ENCODE peak calls at places on chromosomes 11 and 22, in ten cellular contexts. One of them, this sample, is unnamed.

GRCh38 chr11:112440518-112440917 is 179.9 kb upstream of the PLET1 start:
- DNase-seq in CD8-positive, alpha-beta memory T cell: no peak
- DNase-seq in kidney epithelial cell: no peak
- DNase-seq in dermis blood vessel endothelial cell: peak; percentile 41
- DNase-seq in naive B cell: no peak
- DNase-seq in A172: no peak
- DNase-seq in fibroblast of the conjunctiva: no peak
- DNase-seq in HFF-Myc: no peak
- DNase-seq in GM03348: no peak
- DNase-seq in fibroblast of pulmonary artery: no peak
- DNase-seq in this sample: no peak

GRCh38 chr11:76787271-76787670 is 4.1 kb downstream of the TSKU start:
- DNase-seq in fibroblast of the conjunctiva: no peak
- DNase-seq in dermis blood vessel endothelial cell: no peak
- DNase-seq in fibroblast of pulmonary artery: no peak
- DNase-seq in HFF-Myc: no peak
- DNase-seq in CD8-positive, alpha-beta memory T cell: no peak
- DNase-seq in GM03348: no peak
- DNase-seq in kidney epithelial cell: no peak
- DNase-seq in naive B cell: no peak
- DNase-seq in A172: no peak
- DNase-seq in this sample: no peak

GRCh38 chr11:125944350-125945010 is 1.4 kb upstream of the VSIG10L2 start:
- DNase-seq in fibroblast of the conjunctiva: no peak
- DNase-seq in kidney epithelial cell: no peak
- DNase-seq in HFF-Myc: no peak
- DNase-seq in CD8-positive, alpha-beta memory T cell: no peak
- DNase-seq in dermis blood vessel endothelial cell: no peak
- DNase-seq in A172: no peak
- DNase-seq in naive B cell: no peak
- DNase-seq in GM03348: no peak
- DNase-seq in fibroblast of pulmonary artery: no peak
- DNase-seq in this sample: no peak

GRCh38 chr22:20803696-20804324 is 29.9 kb downstream of the SERPIND1 start:
- DNase-seq in naive B cell: no peak
- DNase-seq in GM03348: peak; percentile 41
- DNase-seq in fibroblast of pulmonary artery: peak; percentile 50
- DNase-seq in dermis blood vessel endothelial cell: peak; percentile 60
- DNase-seq in HFF-Myc: peak; percentile 7
- DNase-seq in CD8-positive, alpha-beta memory T cell: peak; percentile 27
- DNase-seq in fibroblast of the conjunctiva: no peak
- DNase-seq in A172: no peak
- DNase-seq in kidney epithelial cell: no peak
- DNase-seq in this sample: no peak

GRCh38 chr11:91947215-91947614 is 277.4 kb upstream of the FAT3 start:
- DNase-seq in fibroblast of the conjunctiva: no peak
- DNase-seq in fibroblast of pulmonary artery: peak; percentile 26
- DNase-seq in kidney epithelial cell: peak; percentile 82
- DNase-seq in CD8-positive, alpha-beta memory T cell: no peak
- DNase-seq in HFF-Myc: no peak
- DNase-seq in dermis blood vessel endothelial cell: no peak
- DNase-seq in GM03348: peak; percentile 57
- DNase-seq in A172: peak; percentile 92
- DNase-seq in naive B cell: no peak
- DNase-seq in this sample: peak; percentile 89

GRCh38 chr22:45785458-45785857 is 113.8 kb downstream of the ATXN10 start:
- DNase-seq in fibroblast of pulmonary artery: no peak
- DNase-seq in CD8-positive, alpha-beta memory T cell: no peak
- DNase-seq in kidney epithelial cell: peak; percentile 65
- DNase-seq in GM03348: no peak
- DNase-seq in fibroblast of the conjunctiva: no peak
- DNase-seq in HFF-Myc: no peak
- DNase-seq in naive B cell: no peak
- DNase-seq in A172: no peak
- DNase-seq in dermis blood vessel endothelial cell: no peak
- DNase-seq in this sample: peak; percentile 71

GRCh38 chr11:68506908-68507307 is 46.4 kb downstream of the PPP6R3 start:
- DNase-seq in A172: no peak
- DNase-seq in HFF-Myc: no peak
- DNase-seq in fibroblast of the conjunctiva: no peak
- DNase-seq in kidney epithelial cell: no peak
- DNase-seq in CD8-positive, alpha-beta memory T cell: no peak
- DNase-seq in GM03348: no peak
- DNase-seq in fibroblast of pulmonary artery: no peak
- DNase-seq in naive B cell: no peak
- DNase-seq in dermis blood vessel endothelial cell: peak; percentile 27
- DNase-seq in this sample: no peak

GRCh38 chr11:19432370-19433163 is 191.8 kb upstream of the E2F8 start:
- DNase-seq in kidney epithelial cell: no peak
- DNase-seq in HFF-Myc: peak; percentile 11
- DNase-seq in GM03348: peak; percentile 74
- DNase-seq in A172: peak; percentile 85
- DNase-seq in CD8-positive, alpha-beta memory T cell: no peak
- DNase-seq in dermis blood vessel endothelial cell: no peak
- DNase-seq in fibroblast of the conjunctiva: peak; percentile 69
- DNase-seq in fibroblast of pulmonary artery: peak; percentile 84
- DNase-seq in naive B cell: no peak
- DNase-seq in this sample: peak; percentile 30

GRCh38 chr22:29277927-29278326 is 9.9 kb downstream of the EWSR1 start:
- DNase-seq in HFF-Myc: no peak
- DNase-seq in naive B cell: no peak
- DNase-seq in kidney epithelial cell: no peak
- DNase-seq in fibroblast of the conjunctiva: no peak
- DNase-seq in dermis blood vessel endothelial cell: no peak
- DNase-seq in GM03348: no peak
- DNase-seq in CD8-positive, alpha-beta memory T cell: no peak
- DNase-seq in A172: no peak
- DNase-seq in fibroblast of pulmonary artery: no peak
- DNase-seq in this sample: no peak

GRCh38 chr11:74265256-74265655 is 46.2 kb downstream of the P4HA3 start:
- DNase-seq in HFF-Myc: no peak
- DNase-seq in naive B cell: no peak
- DNase-seq in GM03348: no peak
- DNase-seq in fibroblast of pulmonary artery: no peak
- DNase-seq in kidney epithelial cell: no peak
- DNase-seq in CD8-positive, alpha-beta memory T cell: no peak
- DNase-seq in A172: no peak
- DNase-seq in fibroblast of the conjunctiva: no peak
- DNase-seq in dermis blood vessel endothelial cell: no peak
- DNase-seq in this sample: no peak

GRCh38 chr22:21726650-21727049 is 8.9 kb downstream of the YPEL1 start:
- DNase-seq in HFF-Myc: no peak
- DNase-seq in GM03348: no peak
- DNase-seq in fibroblast of pulmonary artery: peak; percentile 11
- DNase-seq in A172: no peak
- DNase-seq in kidney epithelial cell: no peak
- DNase-seq in naive B cell: no peak
- DNase-seq in fibroblast of the conjunctiva: no peak
- DNase-seq in dermis blood vessel endothelial cell: peak; percentile 38
- DNase-seq in CD8-positive, alpha-beta memory T cell: no peak
- DNase-seq in this sample: no peak

GRCh38 chr11:32433249-32434115 is 1.9 kb downstream of the WT1 start:
- DNase-seq in CD8-positive, alpha-beta memory T cell: no peak
- DNase-seq in kidney epithelial cell: no peak
- DNase-seq in fibroblast of the conjunctiva: no peak
- DNase-seq in fibroblast of pulmonary artery: no peak
- DNase-seq in dermis blood vessel endothelial cell: no peak
- DNase-seq in GM03348: no peak
- DNase-seq in naive B cell: no peak
- DNase-seq in A172: no peak
- DNase-seq in HFF-Myc: no peak
- DNase-seq in this sample: no peak

GRCh38 chr11:47924184-47924671 is 56.1 kb upstream of the PTPRJ start:
- DNase-seq in naive B cell: no peak
- DNase-seq in dermis blood vessel endothelial cell: no peak
- DNase-seq in CD8-positive, alpha-beta memory T cell: no peak
- DNase-seq in kidney epithelial cell: peak; percentile 61
- DNase-seq in HFF-Myc: no peak
- DNase-seq in A172: peak; percentile 95
- DNase-seq in fibroblast of pulmonary artery: no peak
- DNase-seq in GM03348: peak; percentile 36
- DNase-seq in fibroblast of the conjunctiva: no peak
- DNase-seq in this sample: no peak

GRCh38 chr11:125451400-125452124 is 44.5 kb downstream of the FEZ1 start:
- DNase-seq in naive B cell: no peak
- DNase-seq in dermis blood vessel endothelial cell: peak; percentile 55
- DNase-seq in kidney epithelial cell: no peak
- DNase-seq in fibroblast of the conjunctiva: no peak
- DNase-seq in HFF-Myc: no peak
- DNase-seq in CD8-positive, alpha-beta memory T cell: no peak
- DNase-seq in GM03348: no peak
- DNase-seq in fibroblast of pulmonary artery: peak; percentile 59
- DNase-seq in A172: peak; percentile 26
- DNase-seq in this sample: no peak

GRCh38 chr22:23200896-23201295 is 20.6 kb downstream of the BCR start:
- DNase-seq in dermis blood vessel endothelial cell: no peak
- DNase-seq in naive B cell: no peak
- DNase-seq in fibroblast of the conjunctiva: no peak
- DNase-seq in kidney epithelial cell: no peak
- DNase-seq in CD8-positive, alpha-beta memory T cell: no peak
- DNase-seq in HFF-Myc: no peak
- DNase-seq in A172: no peak
- DNase-seq in fibroblast of pulmonary artery: no peak
- DNase-seq in GM03348: no peak
- DNase-seq in this sample: no peak

GRCh38 chr22:42596376-42596775 is 18.3 kb downstream of the POLDIP3 start:
- DNase-seq in fibroblast of the conjunctiva: no peak
- DNase-seq in HFF-Myc: no peak
- DNase-seq in CD8-positive, alpha-beta memory T cell: no peak
- DNase-seq in kidney epithelial cell: no peak
- DNase-seq in dermis blood vessel endothelial cell: no peak
- DNase-seq in fibroblast of pulmonary artery: peak; percentile 36
- DNase-seq in A172: no peak
- DNase-seq in naive B cell: no peak
- DNase-seq in GM03348: no peak
- DNase-seq in this sample: no peak

GRCh38 chr22:24039046-24039445 is 27.9 kb downstream of the CABIN1 start:
- DNase-seq in CD8-positive, alpha-beta memory T cell: no peak
- DNase-seq in A172: no peak
- DNase-seq in kidney epithelial cell: no peak
- DNase-seq in dermis blood vessel endothelial cell: no peak
- DNase-seq in fibroblast of pulmonary artery: no peak
- DNase-seq in GM03348: no peak
- DNase-seq in naive B cell: no peak
- DNase-seq in HFF-Myc: no peak
- DNase-seq in fibroblast of the conjunctiva: no peak
- DNase-seq in this sample: no peak

GRCh38 chr22:27801197-27801615 is 350 bp downstream of the MN1 start:
- DNase-seq in fibroblast of pulmonary artery: peak; percentile 48
- DNase-seq in CD8-positive, alpha-beta memory T cell: peak; percentile 31
- DNase-seq in A172: no peak
- DNase-seq in HFF-Myc: no peak
- DNase-seq in dermis blood vessel endothelial cell: peak; percentile 61
- DNase-seq in naive B cell: peak; percentile 14
- DNase-seq in fibroblast of the conjunctiva: no peak
- DNase-seq in kidney epithelial cell: no peak
- DNase-seq in GM03348: peak; percentile 66
- DNase-seq in this sample: no peak

GRCh38 chr11:72227316-72228228 is 3.0 kb downstream of the INPPL1 start:
- DNase-seq in GM03348: no peak
- DNase-seq in CD8-positive, alpha-beta memory T cell: no peak
- DNase-seq in fibroblast of pulmonary artery: no peak
- DNase-seq in HFF-Myc: no peak
- DNase-seq in kidney epithelial cell: no peak
- DNase-seq in dermis blood vessel endothelial cell: no peak
- DNase-seq in A172: no peak
- DNase-seq in fibroblast of the conjunctiva: peak; percentile 26
- DNase-seq in naive B cell: no peak
- DNase-seq in this sample: no peak

GRCh38 chr11:32960553-32961164 is 55.0 kb upstream of the DEPDC7 start:
- DNase-seq in A172: peak; percentile 50
- DNase-seq in dermis blood vessel endothelial cell: peak; percentile 73
- DNase-seq in kidney epithelial cell: peak; percentile 10
- DNase-seq in fibroblast of pulmonary artery: peak; percentile 79
- DNase-seq in CD8-positive, alpha-beta memory T cell: peak; percentile 48
- DNase-seq in fibroblast of the conjunctiva: peak; percentile 33
- DNase-seq in GM03348: peak; percentile 52
- DNase-seq in naive B cell: peak; percentile 20
- DNase-seq in HFF-Myc: peak; percentile 12
- DNase-seq in this sample: peak; percentile 11

GRCh38 chr11:57568330-57568766 is 876 bp upstream of the UBE2L6 start:
- DNase-seq in HFF-Myc: peak; percentile 63
- DNase-seq in GM03348: no peak
- DNase-seq in fibroblast of the conjunctiva: peak; percentile 62
- DNase-seq in dermis blood vessel endothelial cell: peak; percentile 85
- DNase-seq in naive B cell: peak; percentile 83
- DNase-seq in CD8-positive, alpha-beta memory T cell: peak; percentile 87
- DNase-seq in kidney epithelial cell: no peak
- DNase-seq in A172: peak; percentile 67
- DNase-seq in fibroblast of pulmonary artery: peak; percentile 81
- DNase-seq in this sample: no peak

GRCh38 chr11:72617080-72617744 is 57.0 kb downstream of the PDE2A start:
- DNase-seq in fibroblast of pulmonary artery: peak; percentile 13
- DNase-seq in naive B cell: no peak
- DNase-seq in HFF-Myc: no peak
- DNase-seq in fibroblast of the conjunctiva: no peak
- DNase-seq in A172: peak; percentile 29
- DNase-seq in dermis blood vessel endothelial cell: no peak
- DNase-seq in kidney epithelial cell: no peak
- DNase-seq in GM03348: peak; percentile 51
- DNase-seq in CD8-positive, alpha-beta memory T cell: no peak
- DNase-seq in this sample: no peak

GRCh38 chr11:105719073-105719846 is 109.4 kb downstream of the GRIA4 start:
- DNase-seq in dermis blood vessel endothelial cell: peak; percentile 58
- DNase-seq in CD8-positive, alpha-beta memory T cell: no peak
- DNase-seq in fibroblast of pulmonary artery: peak; percentile 17
- DNase-seq in A172: peak; percentile 75
- DNase-seq in naive B cell: no peak
- DNase-seq in HFF-Myc: peak; percentile 4
- DNase-seq in fibroblast of the conjunctiva: peak; percentile 5
- DNase-seq in kidney epithelial cell: peak; percentile 73
- DNase-seq in GM03348: no peak
- DNase-seq in this sample: peak; percentile 91

GRCh38 chr11:36703055-36703404 is 105.0 kb upstream of the RAG2 start:
- DNase-seq in fibroblast of pulmonary artery: no peak
- DNase-seq in fibroblast of the conjunctiva: no peak
- DNase-seq in A172: no peak
- DNase-seq in HFF-Myc: no peak
- DNase-seq in GM03348: no peak
- DNase-seq in naive B cell: no peak
- DNase-seq in dermis blood vessel endothelial cell: no peak
- DNase-seq in kidney epithelial cell: no peak
- DNase-seq in CD8-positive, alpha-beta memory T cell: no peak
- DNase-seq in this sample: no peak

GRCh38 chr11:69711824-69712801 is 8.3 kb upstream of the FGF19 start:
- DNase-seq in CD8-positive, alpha-beta memory T cell: peak; percentile 27
- DNase-seq in GM03348: no peak
- DNase-seq in dermis blood vessel endothelial cell: no peak
- DNase-seq in naive B cell: no peak
- DNase-seq in HFF-Myc: no peak
- DNase-seq in fibroblast of pulmonary artery: no peak
- DNase-seq in kidney epithelial cell: no peak
- DNase-seq in fibroblast of the conjunctiva: no peak
- DNase-seq in A172: no peak
- DNase-seq in this sample: no peak

GRCh38 chr11:87252869-87253268 is 215.1 kb downstream of the TMEM135 start:
- DNase-seq in fibroblast of pulmonary artery: no peak
- DNase-seq in HFF-Myc: no peak
- DNase-seq in fibroblast of the conjunctiva: no peak
- DNase-seq in dermis blood vessel endothelial cell: peak; percentile 39
- DNase-seq in GM03348: no peak
- DNase-seq in CD8-positive, alpha-beta memory T cell: no peak
- DNase-seq in kidney epithelial cell: no peak
- DNase-seq in naive B cell: no peak
- DNase-seq in A172: peak; percentile 14
- DNase-seq in this sample: no peak

GRCh38 chr11:34072831-34073230 is 21.3 kb downstream of the CAPRIN1 start:
- DNase-seq in CD8-positive, alpha-beta memory T cell: no peak
- DNase-seq in kidney epithelial cell: no peak
- DNase-seq in A172: no peak
- DNase-seq in fibroblast of pulmonary artery: no peak
- DNase-seq in fibroblast of the conjunctiva: no peak
- DNase-seq in naive B cell: no peak
- DNase-seq in dermis blood vessel endothelial cell: no peak
- DNase-seq in HFF-Myc: no peak
- DNase-seq in GM03348: no peak
- DNase-seq in this sample: no peak

GRCh38 chr22:32313532-32313931 is 44.1 kb upstream of the RFPL3 start:
- DNase-seq in GM03348: no peak
- DNase-seq in fibroblast of the conjunctiva: no peak
- DNase-seq in HFF-Myc: no peak
- DNase-seq in naive B cell: no peak
- DNase-seq in A172: no peak
- DNase-seq in kidney epithelial cell: no peak
- DNase-seq in dermis blood vessel endothelial cell: no peak
- DNase-seq in fibroblast of pulmonary artery: no peak
- DNase-seq in CD8-positive, alpha-beta memory T cell: no peak
- DNase-seq in this sample: no peak